ENCODE peak calls at places on chromosomes 12 and 14, in seven cellular contexts. G is heart left ventricle, S is pancreas, R is cardiac muscle cell, Y is OCI-LY7, I is stomach, E is lower lobe of right lung. A is an unnamed sample. For H3K4me1, the result is how much of the 10 kb centered on the place peaks cover.

GRCh38 chr12:127393896-127394295 is 873.1 kb upstream of the TMEM132C start:
- DNase-seq in R (no peak), I (no peak), E (no peak), Y (no peak), G (no peak), S (no peak), A (no peak)

GRCh38 chr12:49965836-49966235 is 4.2 kb downstream of the AQP5 start:
- DNase-seq in I (no peak), S (no peak), Y (no peak), G (no peak), R (no peak), E (no peak), A (peak)

GRCh38 chr12:575948-576612 is 87.2 kb downstream of the NINJ2 start:
- DNase-seq in I (peak), G (peak), E (peak), R (peak), S (peak), Y (peak), A (peak)

GRCh38 chr12:39378346-39378745 is 64.6 kb downstream of the KIF21A start:
- DNase-seq in G (no peak), R (no peak), E (no peak), Y (no peak), I (no peak), S (no peak), A (no peak)

GRCh38 chr14:23013056-23014054 is 3.4 kb upstream of the C14orf93 start:
- DNase-seq in E (no peak), R (no peak), Y (no peak), I (no peak), G (no peak), S (no peak), A (no peak)

GRCh38 chr14:76136476-76137160 is 15.1 kb upstream of the GPATCH2L start:
- DNase-seq in S (no peak), G (no peak), R (no peak), I (no peak), E (no peak), Y (no peak), A (no peak)

GRCh38 chr12:123894823-123895338 is 77.8 kb downstream of the CCDC92 start:
- DNase-seq in I (no peak), Y (no peak), G (no peak), R (no peak), S (no peak), E (no peak), A (no peak)

GRCh38 chr14:88590173-88590572 is 27.3 kb downstream of the ZC3H14 start:
- DNase-seq in G (no peak), I (no peak), E (no peak), Y (no peak), R (no peak), S (no peak), A (no peak)

GRCh38 chr14:20998674-20999366 is at the start of gene SLC39A2:
- DNase-seq in S (no peak), Y (no peak), R (no peak), G (no peak), I (no peak), E (no peak), A (no peak)

GRCh38 chr12:42143401-42144173 is 1.1 kb downstream of the GXYLT1 start:
- DNase-seq in R (peak), G (no peak), Y (peak), S (no peak), E (no peak), I (no peak), A (no peak)

GRCh38 chr12:32947203-32947795 is 50.7 kb upstream of the PKP2 start:
- DNase-seq in G (no peak), I (no peak), E (no peak), S (no peak), Y (peak), R (peak), A (no peak)

GRCh38 chr12:12731178-12731577 is 14.0 kb downstream of the CDKN1B start:
- DNase-seq in E (no peak), Y (no peak), I (no peak), S (no peak), G (no peak), R (no peak), A (no peak)

GRCh38 chr14:76720382-76720813 is 40.9 kb upstream of the VASH1 start:
- DNase-seq in E (peak), S (peak), I (peak), R (peak), Y (peak), G (peak), A (peak)

GRCh38 chr12:121793501-121793835 is at the start of gene RHOF:
- DNase-seq in S (no peak), I (peak), Y (peak), E (peak), R (peak), G (peak), A (peak)

GRCh38 chr12:102023343-102023930 is 38.4 kb downstream of the WASHC3 start:
- DNase-seq in G (no peak), E (no peak), I (no peak), S (no peak), R (no peak), Y (no peak), A (no peak)

GRCh38 chr12:124617615-124618014 is 50.2 kb upstream of the NCOR2 start:
- DNase-seq in I (no peak), E (no peak), G (peak), S (peak), R (no peak), Y (no peak), A (peak)

GRCh38 chr12:115920395-115921183 is 356.9 kb downstream of the MED13L start:
- DNase-seq in I (no peak), Y (no peak), S (no peak), E (no peak), R (no peak), G (no peak), A (no peak)

GRCh38 chr14:104398656-104399055 is 180.9 kb upstream of the C14orf180 start:
- DNase-seq in Y (no peak), E (no peak), I (no peak), G (no peak), R (no peak), S (no peak), A (no peak)

GRCh38 chr14:59870277-59871165 is at the start of gene RTN1:
- DNase-seq in S (peak), E (peak), I (peak), Y (no peak), R (peak), G (peak), A (peak)

GRCh38 chr14:26332966-26333365 is 264.9 kb downstream of the NOVA1 start:
- DNase-seq in R (no peak), G (no peak), Y (no peak), I (no peak), S (no peak), E (no peak), A (no peak)

GRCh38 chr14:55207832-55208231 is 16.4 kb upstream of the DLGAP5 start:
- DNase-seq in R (no peak), I (no peak), Y (no peak), G (no peak), S (no peak), E (no peak), A (no peak)

GRCh38 chr12:2211119-2211518 is 158.3 kb downstream of the CACNA1C start:
- DNase-seq in I (no peak), R (no peak), G (no peak), E (no peak), S (no peak), Y (no peak), A (no peak)
- TF ChIP-seq CTCF in I (no peak), R (no peak), G (no peak), E (no peak), S (no peak), Y (no peak), A (no peak)

DNA sequence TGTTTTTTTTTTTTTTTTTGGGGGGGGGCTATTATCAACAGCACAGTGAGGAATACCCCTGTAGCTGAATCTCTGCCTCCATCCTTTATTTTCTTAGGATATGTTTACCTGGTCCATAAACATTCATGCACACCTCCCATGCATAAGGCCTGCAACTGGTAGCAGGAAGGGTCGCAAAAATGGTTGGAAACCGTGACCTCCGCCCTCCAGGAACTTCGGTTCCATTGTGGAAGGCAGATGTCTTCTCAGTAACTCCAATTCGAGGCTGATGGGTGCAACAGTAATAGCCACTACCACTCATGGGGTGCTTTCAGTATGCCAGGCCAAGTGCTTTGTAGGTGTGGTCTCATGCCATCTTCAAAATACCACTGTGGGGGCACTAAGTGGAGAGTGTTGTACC is 40.2 kb downstream of the ACACB start:
- DNase-seq in S (no peak), Y (no peak), G (no peak), I (no peak), R (no peak), E (no peak), A (no peak)
- H3K27ac ChIP-seq in S (no peak), Y (no peak), G (no peak), I (no peak), R (no peak), E (no peak), A (no peak)

DNA sequence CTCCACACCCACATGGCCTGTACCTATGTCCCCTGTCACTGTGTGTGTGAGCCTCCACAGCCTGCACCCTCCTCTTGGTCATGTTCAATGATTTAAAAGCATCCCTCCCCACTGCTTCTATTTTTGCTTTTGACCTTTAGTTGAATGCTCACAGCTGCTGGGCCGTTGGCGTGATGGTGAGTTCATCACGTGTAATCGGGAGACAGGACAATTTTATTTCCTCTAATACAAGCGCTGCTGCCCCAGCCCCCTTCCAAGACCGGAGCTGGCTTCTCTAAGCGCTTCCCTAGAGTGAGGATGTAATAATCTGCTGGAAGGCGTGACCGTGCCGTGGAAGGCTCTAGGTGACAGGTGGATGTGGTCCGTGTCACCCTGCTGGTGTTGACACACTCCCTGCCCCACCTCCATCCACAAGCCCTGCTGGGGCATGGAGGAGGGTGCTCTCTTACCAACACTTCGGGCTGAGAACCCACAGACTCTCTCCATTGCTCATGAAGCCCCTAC is 25.4 kb downstream of the CCDC85C start:
- DNase-seq in G (no peak), Y (no peak), E (no peak), S (no peak), I (no peak), R (no peak), A (no peak)
- H3K4me1 ChIP-seq in G (under half), Y (under half), E (half or more), S (half or more), I (half or more), R (half or more), A (under half)

DNA sequence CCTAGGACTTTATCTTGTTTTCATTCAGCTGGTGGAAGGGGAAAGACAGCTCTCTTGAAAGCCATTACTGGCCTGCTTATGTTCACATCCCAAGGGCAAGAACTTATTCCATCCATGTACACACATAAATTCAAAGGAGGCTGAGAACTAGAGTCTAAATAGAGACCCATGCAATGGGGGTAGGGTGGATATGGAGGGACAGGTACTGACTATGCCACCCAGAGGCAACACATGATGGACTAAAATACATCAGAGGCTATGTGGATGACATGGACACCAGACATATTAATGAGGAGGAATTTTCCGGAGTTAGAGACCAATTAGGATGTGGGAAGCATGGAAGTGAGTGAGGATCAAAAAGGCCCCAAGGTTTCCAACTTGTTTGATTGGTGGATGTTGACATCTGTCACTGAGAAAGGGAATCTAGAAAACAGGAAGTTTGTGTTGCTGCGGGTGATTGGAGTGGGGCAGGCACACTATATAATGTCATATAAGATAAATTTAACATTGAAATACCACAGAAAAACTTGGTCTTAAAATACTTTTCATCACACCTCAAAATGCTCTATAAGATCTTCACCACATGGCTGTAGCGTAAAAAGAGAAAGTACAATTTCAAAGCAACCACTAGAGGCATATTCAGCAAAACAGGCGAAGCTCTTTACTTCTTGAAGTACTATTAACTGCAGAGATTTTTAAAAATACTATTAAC is 130.4 kb downstream of the GRIP1 start:
- DNase-seq in R (no peak), G (no peak), S (no peak), I (no peak), E (no peak), Y (peak), A (no peak)
- TF ChIP-seq CTCF in R (peak), G (no peak), S (no peak), I (no peak), E (no peak), Y (peak), A (no peak)

GRCh38 chr12:5665615-5666014 is 233.7 kb downstream of the NTF3 start:
- DNase-seq in I (no peak), G (no peak), S (no peak), E (no peak), R (no peak), Y (no peak), A (no peak)
- H3K27ac ChIP-seq in I (no peak), G (no peak), S (no peak), E (no peak), R (no peak), Y (no peak), A (no peak)

GRCh38 chr12:93766371-93766770 is 89.2 kb downstream of the CRADD start:
- DNase-seq in I (no peak), G (no peak), Y (no peak), S (no peak), R (no peak), E (no peak), A (no peak)

GRCh38 chr12:93763746-93764147 is 86.6 kb downstream of the CRADD start:
- DNase-seq in I (no peak), E (no peak), R (no peak), G (no peak), Y (no peak), S (no peak), A (no peak)

GRCh38 chr12:93762912-93763311 is 85.7 kb downstream of the CRADD start:
- DNase-seq in R (peak), Y (no peak), I (no peak), E (no peak), S (no peak), G (no peak), A (no peak)

GRCh38 chr12:93767524-93767863 is 90.3 kb downstream of the CRADD start:
- DNase-seq in S (no peak), E (no peak), R (no peak), Y (no peak), G (no peak), I (no peak), A (no peak)

DNA sequence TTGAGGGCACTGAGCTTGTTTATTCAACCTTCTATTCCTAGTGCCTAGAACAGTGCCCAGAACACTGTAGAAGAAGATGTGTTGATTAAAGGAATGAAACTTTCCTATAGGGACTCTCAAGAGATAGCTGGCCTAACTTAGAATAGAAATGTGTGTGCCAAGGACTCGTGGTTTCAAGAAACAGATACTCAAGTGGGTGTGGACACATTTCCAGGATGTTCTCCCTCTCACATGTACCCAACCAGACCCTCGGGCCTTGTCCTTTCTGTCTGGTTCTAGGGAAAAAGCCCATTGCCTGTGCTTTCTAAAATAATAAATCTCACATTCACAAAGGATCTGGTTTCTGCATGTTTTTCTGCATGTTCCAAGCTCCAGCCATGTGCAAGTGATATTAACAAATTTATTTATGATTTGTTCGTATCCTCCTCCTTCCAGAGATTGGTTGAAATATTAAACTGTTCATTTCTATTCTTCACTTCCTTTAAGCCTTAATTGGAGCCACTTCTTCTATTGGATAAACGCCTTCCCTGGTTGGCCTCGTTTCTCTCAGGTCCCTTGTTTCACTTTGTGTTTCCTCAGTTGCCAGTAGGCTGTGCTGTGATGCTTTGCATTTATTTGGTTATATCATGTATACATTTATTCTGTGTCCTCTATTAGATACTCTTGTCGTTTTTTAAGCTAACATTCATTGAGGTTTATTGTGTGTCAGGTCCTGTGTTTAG is 89.8 kb downstream of the CRADD start:
- DNase-seq in E (no peak), R (peak), Y (no peak), G (no peak), I (no peak), S (no peak), A (no peak)
- H3K4me1 ChIP-seq in E (under half), R (under half), Y (under half), G (under half), I (under half), S (under half), A (under half)

GRCh38 chr12:48768147-48768546 is 20.7 kb downstream of the ADCY6 start:
- DNase-seq in G (no peak), R (no peak), I (no peak), S (no peak), Y (no peak), E (no peak), A (no peak)
- TF ChIP-seq CTCF in G (no peak), R (no peak), I (no peak), S (no peak), Y (no peak), E (no peak), A (no peak)

DNA sequence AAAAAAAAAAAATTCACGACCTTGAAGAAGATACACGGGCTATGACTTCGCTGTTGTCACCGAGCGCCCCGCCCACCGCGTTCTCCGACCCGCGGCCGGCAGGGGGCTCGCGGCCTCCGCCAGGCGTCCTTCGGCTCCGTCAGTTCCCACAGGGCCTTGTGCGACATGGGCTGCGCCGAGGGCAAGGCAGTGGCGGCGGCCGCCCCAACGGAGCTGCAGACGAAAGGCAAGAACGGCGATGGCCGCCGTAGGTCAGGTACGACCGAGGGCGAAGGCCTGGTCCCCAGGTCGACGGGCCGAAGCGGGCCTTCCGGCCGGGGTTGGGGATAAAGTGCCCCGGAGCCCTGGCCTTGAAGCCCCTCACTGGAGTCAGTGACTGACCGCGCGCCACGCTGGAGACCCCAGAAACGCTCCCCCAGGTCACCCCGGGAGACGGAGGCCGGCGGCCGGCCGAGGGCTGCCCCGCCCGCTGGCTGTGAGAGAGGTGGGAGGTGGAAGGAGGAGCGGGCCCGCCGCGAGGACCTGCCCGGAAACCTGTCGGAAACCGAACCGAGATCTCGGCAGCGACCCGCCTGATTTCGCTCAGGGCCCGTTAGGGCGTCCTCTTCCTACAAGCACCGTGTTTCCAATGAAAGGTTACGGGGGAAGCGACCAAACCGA is at the start of gene TXNRD1:
- DNase-seq in I (peak), E (peak), R (peak), G (peak), S (peak), Y (peak), A (peak)
- H3K27ac ChIP-seq in I (peak), E (peak), R (no peak), G (peak), S (peak), Y (no peak), A (peak)

A was measured in upper lobe of right lung.